ENCODE peak calls at places on chromosomes 7 and 10, in eight cellular contexts. T is psoas muscle, V is adrenal gland, A is tibial nerve, O is HCT116, Q is K562, Y is heart right ventricle, I is Panc1. K is an unnamed sample. For H3K27me3 and H3K36me3, the result is how much of the 10 kb centered on the place peaks cover.

GRCh38 chr7:44583145-44583544 is 1.1 kb upstream of the TMED4 start:
- DNase-seq in T (no peak), V (no peak), A (no peak), O (no peak), Q (no peak), Y (no peak), I (no peak), K (no peak)

GRCh38 chr10:48309711-48310226 is 3.3 kb downstream of the MAPK8 start:
- DNase-seq in T (no peak), V (no peak), A (no peak), O (peak), Q (peak), Y (no peak), I (peak), K (no peak)

GRCh38 chr10:16853201-16853600 is 36.0 kb upstream of the RSU1 start:
- DNase-seq in T (no peak), V (no peak), A (no peak), O (peak), Q (peak), Y (no peak), I (no peak), K (no peak)

GRCh38 chr10:69750726-69751125 is 51.0 kb upstream of the COL13A1 start:
- DNase-seq in T (no peak), V (no peak), A (no peak), O (no peak), Q (no peak), Y (no peak), I (no peak), K (no peak)

GRCh38 chr10:103528551-103528950 is 35.0 kb downstream of the NEURL1 start:
- DNase-seq in T (no peak), V (no peak), A (no peak), O (no peak), Q (no peak), Y (no peak), I (no peak), K (no peak)

GRCh38 chr10:46547881-46548780 is 8.3 kb downstream of the GPRIN2 start:
- DNase-seq in T (peak), V (peak), A (peak), O (no peak), Q (no peak), Y (peak), I (no peak), K (no peak)

GRCh38 chr7:24609059-24609458 is 35.8 kb downstream of the PALS2 start:
- DNase-seq in T (no peak), V (no peak), A (no peak), O (no peak), Q (no peak), Y (no peak), I (no peak), K (no peak)

GRCh38 chr7:82810558-82811259 is 352.0 kb downstream of the PCLO start:
- DNase-seq in T (no peak), V (peak), A (no peak), O (peak), Q (peak), Y (no peak), I (peak), K (peak)

GRCh38 chr7:21791046-21791445 is 154.7 kb downstream of the CDCA7L start:
- DNase-seq in T (no peak), V (no peak), A (no peak), O (no peak), Q (no peak), Y (no peak), I (no peak), K (no peak)

GRCh38 chr7:11833431-11833830 is 1.4 kb upstream of the THSD7A start:
- DNase-seq in T (no peak), V (no peak), A (no peak), O (no peak), Q (no peak), Y (no peak), I (no peak), K (no peak)

GRCh38 chr7:130922206-130923112 is 188.5 kb upstream of the KLF14 start:
- DNase-seq in T (no peak), V (no peak), A (no peak), O (no peak), Q (no peak), Y (no peak), I (no peak), K (no peak)

GRCh38 chr7:16026253-16027020 is 340.0 kb upstream of the MEOX2 start:
- DNase-seq in T (no peak), V (no peak), A (no peak), O (no peak), Q (no peak), Y (peak), I (no peak), K (no peak)

GRCh38 chr7:112630565-112630964 is 149.8 kb downstream of the LSMEM1 start:
- DNase-seq in T (no peak), V (no peak), A (no peak), O (no peak), Q (no peak), Y (no peak), I (peak), K (no peak)

GRCh38 chr10:24556746-24557742 is 166.6 kb downstream of the ARHGAP21 start:
- DNase-seq in T (no peak), V (no peak), A (no peak), O (peak), Q (peak), Y (peak), I (peak), K (no peak)

GRCh38 chr10:43820663-43821062 is 172.0 kb upstream of the ZNF32 start:
- DNase-seq in T (no peak), V (no peak), A (no peak), O (no peak), Q (no peak), Y (no peak), I (no peak), K (no peak)

GRCh38 chr7:41855798-41856197 is 152.9 kb upstream of the INHBA start:
- DNase-seq in T (no peak), V (no peak), A (no peak), O (no peak), Q (no peak), Y (no peak), I (no peak), K (no peak)

GRCh38 chr10:50610364-50610763 is 13.4 kb downstream of the SGMS1 start:
- DNase-seq in T (no peak), V (peak), A (no peak), O (no peak), Q (no peak), Y (peak), I (no peak), K (no peak)

GRCh38 chr10:70509376-70509775 is 30.8 kb downstream of the PALD1 start:
- DNase-seq in T (no peak), V (peak), A (no peak), O (no peak), Q (no peak), Y (no peak), I (no peak), K (no peak)

GRCh38 chr10:127344346-127344745 is 148.0 kb upstream of the INSYN2A start:
- DNase-seq in T (no peak), V (no peak), A (no peak), O (no peak), Q (no peak), Y (no peak), I (no peak), K (no peak)

GRCh38 chr7:51647931-51648351 is 331.3 kb upstream of the COBL start:
- DNase-seq in T (no peak), V (peak), A (no peak), O (no peak), Q (no peak), Y (no peak), I (no peak), K (no peak)

GRCh38 chr10:107611101-107611500 is 446.6 kb upstream of the SORCS1 start:
- DNase-seq in T (no peak), V (no peak), A (no peak), O (no peak), Q (no peak), Y (no peak), I (no peak), K (no peak)

GRCh38 chr7:148624735-148625134 is 34.2 kb downstream of the C7orf33 start:
- DNase-seq in T (no peak), V (no peak), A (no peak), O (no peak), Q (no peak), Y (no peak), I (no peak), K (no peak)

GRCh38 chr7:32586291-32587221 is 91.3 kb downstream of the AVL9 start:
- DNase-seq in T (no peak), V (no peak), A (no peak), O (no peak), Q (peak), Y (peak), I (no peak), K (peak)

GRCh38 chr7:104627516-104627915 is 299.1 kb downstream of the LHFPL3 start:
- DNase-seq in T (no peak), V (no peak), A (no peak), O (no peak), Q (peak), Y (no peak), I (no peak), K (no peak)

GRCh38 chr7:34471844-34472243 is 186.2 kb upstream of the NPSR1 start:
- DNase-seq in T (no peak), V (no peak), A (no peak), O (no peak), Q (no peak), Y (no peak), I (no peak), K (no peak)

GRCh38 chr7:108402865-108403264 is 53.4 kb downstream of the NRCAM start:
- DNase-seq in T (no peak), V (no peak), A (no peak), O (no peak), Q (no peak), Y (no peak), I (no peak), K (no peak)

GRCh38 chr10:69733791-69734261 is 67.9 kb upstream of the COL13A1 start:
- DNase-seq in T (no peak), V (no peak), A (no peak), O (no peak), Q (no peak), Y (no peak), I (no peak), K (no peak)

GRCh38 chr10:775245-776075 is 86.0 kb upstream of the DIP2C start:
- DNase-seq in T (peak), V (peak), A (no peak), O (no peak), Q (no peak), Y (no peak), I (no peak), K (no peak)

GRCh38 chr7:121329460-121330052 is 756 bp downstream of the WNT16 start:
- DNase-seq in T (no peak), V (no peak), A (no peak), O (no peak), Q (no peak), Y (no peak), I (no peak), K (no peak)

GRCh38 chr10:81216949-81217348 is 658.0 kb upstream of the NRG3 start:
- DNase-seq in T (no peak), V (no peak), A (no peak), O (no peak), Q (no peak), Y (no peak), I (no peak), K (no peak)

GRCh38 chr10:30984563-30985328 is 46.9 kb downstream of the ZNF438 start:
- DNase-seq in T (no peak), V (no peak), A (no peak), O (no peak), Q (no peak), Y (no peak), I (no peak), K (no peak)

GRCh38 chr7:20329389-20330175 is 1.1 kb upstream of the ITGB8 start:
- DNase-seq in T (peak), V (peak), A (peak), O (peak), Q (peak), Y (peak), I (no peak), K (no peak)

GRCh38 chr7:116492654-116493109 is 6.9 kb upstream of the CAV2 start:
- DNase-seq in T (no peak), V (no peak), A (no peak), O (no peak), Q (no peak), Y (no peak), I (no peak), K (no peak)

GRCh38 chr10:44878704-44879530 is 32.2 kb upstream of the TMEM72 start:
- DNase-seq in T (peak), V (peak), A (peak), O (no peak), Q (peak), Y (peak), I (no peak), K (peak)

GRCh38 chr7:121049028-121049791 is 60.7 kb downstream of the CPED1 start:
- DNase-seq in T (no peak), V (no peak), A (no peak), O (no peak), Q (peak), Y (no peak), I (no peak), K (no peak)

GRCh38 chr7:55254242-55254595 is 110.9 kb upstream of the LANCL2 start:
- DNase-seq in T (no peak), V (no peak), A (no peak), O (no peak), Q (no peak), Y (no peak), I (no peak), K (no peak)

GRCh38 chr7:55254596-55255500 is 110.3 kb upstream of the LANCL2 start:
- DNase-seq in T (peak), V (peak), A (peak), O (peak), Q (peak), Y (peak), I (peak), K (no peak)

GRCh38 chr7:55252386-55252785 is 112.8 kb upstream of the LANCL2 start:
- DNase-seq in T (no peak), V (no peak), A (no peak), O (no peak), Q (no peak), Y (no peak), I (no peak), K (no peak)

GRCh38 chr7:55251911-55252310 is 113.2 kb upstream of the LANCL2 start:
- DNase-seq in T (no peak), V (no peak), A (no peak), O (no peak), Q (no peak), Y (no peak), I (no peak), K (no peak)

DNA sequence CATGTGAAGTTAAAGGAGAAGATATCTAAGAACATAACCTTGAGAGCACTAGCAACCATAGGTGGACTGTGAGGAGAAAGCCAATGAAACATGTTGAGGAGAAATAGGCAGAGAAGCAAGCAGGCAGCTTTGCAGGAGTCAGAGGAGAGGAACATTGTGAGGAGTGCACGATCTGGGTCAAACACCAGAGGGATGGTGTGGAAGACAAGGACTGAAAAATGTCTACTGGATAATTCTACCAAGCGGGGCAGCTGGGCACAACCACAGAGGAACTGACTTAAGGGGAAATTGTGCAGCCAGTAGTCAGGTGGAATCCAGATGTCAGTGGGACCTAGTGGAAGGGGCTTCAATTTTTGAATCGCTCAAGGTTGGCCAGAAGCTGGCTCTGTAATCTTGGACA is 111.9 kb upstream of the LANCL2 start:
- DNase-seq in T (no peak), V (no peak), A (no peak), O (no peak), Q (no peak), Y (no peak), I (no peak), K (no peak)
- H3K27me3 ChIP-seq in T (under half), V (under half), A (under half), O (under half), Q (under half), Y (under half), I (under half), K (under half)

GRCh38 chr10:6230335-6230734 is 27.6 kb downstream of the PFKFB3 start:
- DNase-seq in T (no peak), V (no peak), A (no peak), O (no peak), Q (no peak), Y (no peak), I (no peak), K (no peak)
- H3K36me3 ChIP-seq in T (under half), V (under half), A (under half), O (under half), Q (half or more), Y (half or more), I (under half), K (half or more)

DNA sequence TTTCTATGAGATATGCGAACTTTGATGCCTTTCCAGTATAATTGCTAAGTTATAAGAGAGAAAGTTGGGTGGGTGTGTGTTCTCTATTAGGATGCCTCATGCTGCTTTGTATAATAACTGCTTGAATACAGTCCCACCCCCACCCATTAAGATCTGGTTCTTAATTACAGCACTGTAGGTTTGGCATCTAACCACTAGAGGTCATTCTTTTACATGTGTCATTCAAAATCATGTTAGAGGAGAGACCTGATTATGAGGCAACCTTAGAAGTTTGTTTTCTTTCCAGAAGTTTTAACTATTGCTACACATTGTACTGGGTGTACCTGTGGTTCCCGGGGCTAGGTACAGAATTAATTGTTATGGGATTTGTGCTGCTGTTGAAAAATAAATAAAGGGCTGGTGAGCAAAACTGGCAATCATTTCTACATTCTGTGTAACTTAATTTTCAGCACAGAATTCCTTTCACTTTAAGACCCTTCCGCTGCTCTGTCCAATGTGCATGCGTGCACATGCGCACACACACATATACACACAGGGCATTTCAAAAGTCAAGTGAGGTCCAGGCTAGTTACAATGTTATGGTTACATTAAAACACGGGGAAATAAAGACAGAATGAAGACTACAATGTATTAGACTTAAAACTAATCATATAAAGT is 1156.3 kb downstream of the SORCS3 start:
- DNase-seq in T (no peak), V (no peak), A (no peak), O (peak), Q (peak), Y (no peak), I (peak), K (no peak)
- TF ChIP-seq CTCF in T (peak), V (peak), A (peak), O (peak), Q (peak), Y (peak), I (peak), K (peak)

GRCh38 chr10:102235991-102236390 is 5.3 kb downstream of the PITX3 start:
- DNase-seq in T (no peak), V (no peak), A (no peak), O (no peak), Q (no peak), Y (no peak), I (no peak), K (no peak)
- H3K27me3 ChIP-seq in T (under half), V (under half), A (half or more), O (under half), Q (under half), Y (under half), I (under half), K (under half)

DNA sequence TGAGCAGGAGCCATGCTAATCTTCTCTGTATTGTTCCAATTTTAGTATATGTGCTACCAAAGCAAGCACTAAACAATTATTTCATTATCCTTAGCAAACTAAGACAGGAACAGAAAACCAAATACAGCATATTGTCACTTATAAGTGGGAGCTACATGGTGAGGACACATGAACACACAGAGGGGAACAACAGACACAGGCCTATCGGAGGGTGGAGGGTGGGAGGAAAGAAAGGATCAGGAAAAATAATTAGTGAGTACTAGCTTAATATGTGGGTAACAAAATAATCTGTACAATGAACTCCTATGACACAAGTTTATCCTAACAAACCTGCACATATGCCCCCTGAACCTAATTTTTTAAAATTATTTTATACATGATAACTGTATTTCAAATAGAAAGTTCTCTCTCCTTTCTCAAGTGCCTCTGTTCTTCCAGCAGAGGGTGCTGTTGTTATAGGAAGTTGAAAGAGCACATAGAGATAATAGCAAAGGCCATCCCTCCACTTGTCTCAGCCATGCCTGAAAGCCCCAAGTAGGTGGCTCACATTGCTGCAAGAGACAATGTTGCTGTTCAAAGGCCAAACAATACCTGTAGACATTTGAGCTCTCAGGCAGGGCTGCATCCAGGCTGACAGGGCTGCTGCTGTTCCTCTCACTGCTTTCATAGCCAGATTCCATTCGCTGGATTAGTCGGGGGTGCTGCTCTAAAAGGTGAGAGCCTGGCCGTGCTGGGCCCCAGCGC is 33.4 kb upstream of the PPP3CB start:
- DNase-seq in T (no peak), V (peak), A (no peak), O (peak), Q (peak), Y (peak), I (peak), K (peak)
- H3K36me3 ChIP-seq in T (under half), V (under half), A (under half), O (under half), Q (under half), Y (half or more), I (under half), K (under half)

GRCh38 chr7:64630496-64630895 is 35.4 kb upstream of the ZNF107 start:
- DNase-seq in T (no peak), V (peak), A (no peak), O (peak), Q (peak), Y (no peak), I (no peak), K (no peak)
- TF ChIP-seq CTCF in T (peak), V (peak), A (no peak), O (peak), Q (peak), Y (peak), I (peak), K (peak)

GRCh38 chr10:123643315-123643714 is 22.8 kb upstream of the GPR26 start:
- DNase-seq in T (no peak), V (no peak), A (no peak), O (no peak), Q (no peak), Y (no peak), I (no peak), K (no peak)

GRCh38 chr10:123642697-123643096 is 23.5 kb upstream of the GPR26 start:
- DNase-seq in T (no peak), V (no peak), A (no peak), O (no peak), Q (no peak), Y (no peak), I (no peak), K (no peak)

GRCh38 chr10:123645016-123645415 is 21.1 kb upstream of the GPR26 start:
- DNase-seq in T (no peak), V (no peak), A (no peak), O (no peak), Q (no peak), Y (no peak), I (no peak), K (no peak)

GRCh38 chr10:123640016-123640535 is 26.1 kb upstream of the GPR26 start:
- DNase-seq in T (no peak), V (no peak), A (no peak), O (no peak), Q (no peak), Y (no peak), I (no peak), K (no peak)

DNA sequence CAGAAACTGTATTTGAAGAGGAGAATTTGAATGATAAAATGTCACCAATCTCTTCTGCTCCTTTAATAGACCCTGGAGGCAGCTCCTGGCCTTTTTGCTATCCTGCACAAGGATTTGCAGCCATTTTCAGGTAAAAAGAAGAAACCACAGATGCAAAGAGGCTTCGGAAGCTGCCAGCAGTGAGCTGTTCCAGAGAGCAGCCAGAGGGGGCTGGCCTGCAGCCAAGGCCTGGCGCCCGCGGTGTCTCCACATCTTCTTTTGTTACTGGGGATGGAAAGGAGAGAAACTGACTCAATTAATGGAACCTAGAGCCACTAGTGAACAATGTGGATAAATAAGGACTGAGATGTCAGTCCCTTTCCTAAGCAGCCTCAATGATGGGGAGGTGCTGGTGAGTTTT is 23.9 kb upstream of the GPR26 start:
- DNase-seq in T (no peak), V (no peak), A (no peak), O (no peak), Q (no peak), Y (no peak), I (no peak), K (no peak)
- H3K27me3 ChIP-seq in T (under half), V (under half), A (under half), O (under half), Q (under half), Y (under half), I (under half), K (under half)

K was measured in BJ.